ENCODE peak calls at places on chromosomes 3 and 15, in six cellular contexts. One of them, this sample, is unnamed.

GRCh38 chr3:112357888-112358287 is 24.9 kb downstream of the CD200 start:
- DNase-seq in NCI-H1048: no peak
- DNase-seq in SK-N-MC: no peak
- DNase-seq in stimulated activated CD4-positive, alpha-beta T cell treated with anti-CD3 and anti-CD28 coated beads, Interleukin-1b, Interleukin-23, amount 100 ng/mL, for 4 hours: no peak
- DNase-seq in iris pigment epithelial cell: no peak
- DNase-seq in NCI-H460: no peak
- DNase-seq in this sample: peak; percentile 36

GRCh38 chr3:159458010-159458409 is 530.6 kb upstream of the IL12A start:
- DNase-seq in NCI-H1048: no peak
- DNase-seq in SK-N-MC: no peak
- DNase-seq in stimulated activated CD4-positive, alpha-beta T cell treated with anti-CD3 and anti-CD28 coated beads, Interleukin-1b, Interleukin-23, amount 100 ng/mL, for 4 hours: no peak
- DNase-seq in iris pigment epithelial cell: peak; percentile 97
- DNase-seq in NCI-H460: no peak
- DNase-seq in this sample: peak; percentile 89

GRCh38 chr3:105906345-105906744 is 37.5 kb upstream of the CBLB start:
- DNase-seq in NCI-H1048: no peak
- DNase-seq in SK-N-MC: no peak
- DNase-seq in stimulated activated CD4-positive, alpha-beta T cell treated with anti-CD3 and anti-CD28 coated beads, Interleukin-1b, Interleukin-23, amount 100 ng/mL, for 4 hours: no peak
- DNase-seq in iris pigment epithelial cell: no peak
- DNase-seq in NCI-H460: no peak
- DNase-seq in this sample: no peak

GRCh38 chr15:63226966-63227401 is 37.6 kb downstream of the RAB8B start:
- DNase-seq in NCI-H1048: no peak
- DNase-seq in SK-N-MC: no peak
- DNase-seq in stimulated activated CD4-positive, alpha-beta T cell treated with anti-CD3 and anti-CD28 coated beads, Interleukin-1b, Interleukin-23, amount 100 ng/mL, for 4 hours: no peak
- DNase-seq in iris pigment epithelial cell: no peak
- DNase-seq in NCI-H460: no peak
- DNase-seq in this sample: no peak

GRCh38 chr15:50911001-50911400 is 2.5 kb downstream of the AP4E1 start:
- DNase-seq in NCI-H1048: no peak
- DNase-seq in SK-N-MC: no peak
- DNase-seq in stimulated activated CD4-positive, alpha-beta T cell treated with anti-CD3 and anti-CD28 coated beads, Interleukin-1b, Interleukin-23, amount 100 ng/mL, for 4 hours: no peak
- DNase-seq in iris pigment epithelial cell: peak; percentile 57
- DNase-seq in NCI-H460: no peak
- DNase-seq in this sample: peak; percentile 96

GRCh38 chr15:88066758-88067157 is 189.8 kb downstream of the NTRK3 start:
- DNase-seq in NCI-H1048: no peak
- DNase-seq in SK-N-MC: no peak
- DNase-seq in stimulated activated CD4-positive, alpha-beta T cell treated with anti-CD3 and anti-CD28 coated beads, Interleukin-1b, Interleukin-23, amount 100 ng/mL, for 4 hours: no peak
- DNase-seq in iris pigment epithelial cell: no peak
- DNase-seq in NCI-H460: no peak
- DNase-seq in this sample: no peak

GRCh38 chr15:24761704-24762302 is 86.2 kb downstream of the NPAP1 start:
- DNase-seq in NCI-H1048: no peak
- DNase-seq in SK-N-MC: no peak
- DNase-seq in stimulated activated CD4-positive, alpha-beta T cell treated with anti-CD3 and anti-CD28 coated beads, Interleukin-1b, Interleukin-23, amount 100 ng/mL, for 4 hours: no peak
- DNase-seq in iris pigment epithelial cell: peak; percentile 28
- DNase-seq in NCI-H460: no peak
- DNase-seq in this sample: peak; percentile 17

GRCh38 chr15:76359152-76359551 is 22.6 kb downstream of the ISL2 start:
- DNase-seq in NCI-H1048: no peak
- DNase-seq in SK-N-MC: no peak
- DNase-seq in stimulated activated CD4-positive, alpha-beta T cell treated with anti-CD3 and anti-CD28 coated beads, Interleukin-1b, Interleukin-23, amount 100 ng/mL, for 4 hours: no peak
- DNase-seq in iris pigment epithelial cell: no peak
- DNase-seq in NCI-H460: no peak
- DNase-seq in this sample: no peak

GRCh38 chr15:98842192-98842972 is 165.2 kb downstream of the PGPEP1L start:
- DNase-seq in NCI-H1048: no peak
- DNase-seq in SK-N-MC: no peak
- DNase-seq in stimulated activated CD4-positive, alpha-beta T cell treated with anti-CD3 and anti-CD28 coated beads, Interleukin-1b, Interleukin-23, amount 100 ng/mL, for 4 hours: no peak
- DNase-seq in iris pigment epithelial cell: no peak
- DNase-seq in NCI-H460: no peak
- DNase-seq in this sample: peak; percentile 40

GRCh38 chr3:196323723-196324122 is 5.7 kb upstream of the DYNLT2B start:
- DNase-seq in NCI-H1048: no peak
- DNase-seq in SK-N-MC: no peak
- DNase-seq in stimulated activated CD4-positive, alpha-beta T cell treated with anti-CD3 and anti-CD28 coated beads, Interleukin-1b, Interleukin-23, amount 100 ng/mL, for 4 hours: no peak
- DNase-seq in iris pigment epithelial cell: peak; percentile 26
- DNase-seq in NCI-H460: no peak
- DNase-seq in this sample: peak; percentile 37

GRCh38 chr3:58731673-58732072 is 65.1 kb upstream of the FAM3D start:
- DNase-seq in NCI-H1048: no peak
- DNase-seq in SK-N-MC: no peak
- DNase-seq in stimulated activated CD4-positive, alpha-beta T cell treated with anti-CD3 and anti-CD28 coated beads, Interleukin-1b, Interleukin-23, amount 100 ng/mL, for 4 hours: no peak
- DNase-seq in iris pigment epithelial cell: no peak
- DNase-seq in NCI-H460: no peak
- DNase-seq in this sample: no peak

GRCh38 chr3:107846282-107846852 is 244.5 kb downstream of the CD47 start:
- DNase-seq in NCI-H1048: no peak
- DNase-seq in SK-N-MC: no peak
- DNase-seq in stimulated activated CD4-positive, alpha-beta T cell treated with anti-CD3 and anti-CD28 coated beads, Interleukin-1b, Interleukin-23, amount 100 ng/mL, for 4 hours: no peak
- DNase-seq in iris pigment epithelial cell: peak; percentile 70
- DNase-seq in NCI-H460: peak; percentile 49
- DNase-seq in this sample: peak; percentile 73

GRCh38 chr15:67133738-67134576 is 68.6 kb downstream of the SMAD3 start:
- DNase-seq in NCI-H1048: no peak
- DNase-seq in SK-N-MC: no peak
- DNase-seq in stimulated activated CD4-positive, alpha-beta T cell treated with anti-CD3 and anti-CD28 coated beads, Interleukin-1b, Interleukin-23, amount 100 ng/mL, for 4 hours: peak; percentile 34
- DNase-seq in iris pigment epithelial cell: peak; percentile 88
- DNase-seq in NCI-H460: no peak
- DNase-seq in this sample: peak; percentile 64

GRCh38 chr3:172454180-172454579 is 5.9 kb upstream of the GHSR start:
- DNase-seq in NCI-H1048: no peak
- DNase-seq in SK-N-MC: no peak
- DNase-seq in stimulated activated CD4-positive, alpha-beta T cell treated with anti-CD3 and anti-CD28 coated beads, Interleukin-1b, Interleukin-23, amount 100 ng/mL, for 4 hours: no peak
- DNase-seq in iris pigment epithelial cell: no peak
- DNase-seq in NCI-H460: no peak
- DNase-seq in this sample: no peak

GRCh38 chr15:44137750-44138149 is 57.3 kb downstream of the FRMD5 start:
- DNase-seq in NCI-H1048: no peak
- DNase-seq in SK-N-MC: no peak
- DNase-seq in stimulated activated CD4-positive, alpha-beta T cell treated with anti-CD3 and anti-CD28 coated beads, Interleukin-1b, Interleukin-23, amount 100 ng/mL, for 4 hours: no peak
- DNase-seq in iris pigment epithelial cell: no peak
- DNase-seq in NCI-H460: no peak
- DNase-seq in this sample: peak; percentile 39

GRCh38 chr15:66189291-66189690 is 64.3 kb downstream of the MEGF11 start:
- DNase-seq in NCI-H1048: no peak
- DNase-seq in SK-N-MC: no peak
- DNase-seq in stimulated activated CD4-positive, alpha-beta T cell treated with anti-CD3 and anti-CD28 coated beads, Interleukin-1b, Interleukin-23, amount 100 ng/mL, for 4 hours: no peak
- DNase-seq in iris pigment epithelial cell: no peak
- DNase-seq in NCI-H460: no peak
- DNase-seq in this sample: no peak

GRCh38 chr3:123412811-123413588 is 35.9 kb downstream of the ADCY5 start:
- DNase-seq in NCI-H1048: no peak
- DNase-seq in SK-N-MC: no peak
- DNase-seq in stimulated activated CD4-positive, alpha-beta T cell treated with anti-CD3 and anti-CD28 coated beads, Interleukin-1b, Interleukin-23, amount 100 ng/mL, for 4 hours: no peak
- DNase-seq in iris pigment epithelial cell: no peak
- DNase-seq in NCI-H460: no peak
- DNase-seq in this sample: no peak

GRCh38 chr3:146881366-146881765 is 276.2 kb upstream of the PLSCR5 start:
- DNase-seq in NCI-H1048: no peak
- DNase-seq in SK-N-MC: no peak
- DNase-seq in stimulated activated CD4-positive, alpha-beta T cell treated with anti-CD3 and anti-CD28 coated beads, Interleukin-1b, Interleukin-23, amount 100 ng/mL, for 4 hours: no peak
- DNase-seq in iris pigment epithelial cell: no peak
- DNase-seq in NCI-H460: no peak
- DNase-seq in this sample: no peak

GRCh38 chr15:67042490-67043181 is 22.8 kb upstream of the SMAD3 start:
- DNase-seq in NCI-H1048: no peak
- DNase-seq in SK-N-MC: no peak
- DNase-seq in stimulated activated CD4-positive, alpha-beta T cell treated with anti-CD3 and anti-CD28 coated beads, Interleukin-1b, Interleukin-23, amount 100 ng/mL, for 4 hours: no peak
- DNase-seq in iris pigment epithelial cell: peak; percentile 39
- DNase-seq in NCI-H460: no peak
- DNase-seq in this sample: peak; percentile 30

GRCh38 chr15:39919396-39919739 is 698 bp downstream of the GPR176 start:
- DNase-seq in NCI-H1048: no peak
- DNase-seq in SK-N-MC: no peak
- DNase-seq in stimulated activated CD4-positive, alpha-beta T cell treated with anti-CD3 and anti-CD28 coated beads, Interleukin-1b, Interleukin-23, amount 100 ng/mL, for 4 hours: no peak
- DNase-seq in iris pigment epithelial cell: no peak
- DNase-seq in NCI-H460: no peak
- DNase-seq in this sample: no peak

GRCh38 chr3:38210141-38210757 is 44.9 kb downstream of the OXSR1 start:
- DNase-seq in NCI-H1048: no peak
- DNase-seq in SK-N-MC: no peak
- DNase-seq in stimulated activated CD4-positive, alpha-beta T cell treated with anti-CD3 and anti-CD28 coated beads, Interleukin-1b, Interleukin-23, amount 100 ng/mL, for 4 hours: no peak
- DNase-seq in iris pigment epithelial cell: no peak
- DNase-seq in NCI-H460: no peak
- DNase-seq in this sample: no peak

GRCh38 chr3:4740397-4741105 is 238.7 kb upstream of the BHLHE40 start:
- DNase-seq in NCI-H1048: no peak
- DNase-seq in SK-N-MC: no peak
- DNase-seq in stimulated activated CD4-positive, alpha-beta T cell treated with anti-CD3 and anti-CD28 coated beads, Interleukin-1b, Interleukin-23, amount 100 ng/mL, for 4 hours: no peak
- DNase-seq in iris pigment epithelial cell: no peak
- DNase-seq in NCI-H460: no peak
- DNase-seq in this sample: peak; percentile 39

GRCh38 chr3:179036226-179036625 is 35.4 kb downstream of the ZMAT3 start:
- DNase-seq in NCI-H1048: no peak
- DNase-seq in SK-N-MC: no peak
- DNase-seq in stimulated activated CD4-positive, alpha-beta T cell treated with anti-CD3 and anti-CD28 coated beads, Interleukin-1b, Interleukin-23, amount 100 ng/mL, for 4 hours: no peak
- DNase-seq in iris pigment epithelial cell: peak; percentile 60
- DNase-seq in NCI-H460: no peak
- DNase-seq in this sample: peak; percentile 22

GRCh38 chr3:168285506-168285905 is 189.8 kb upstream of the GOLIM4 start:
- DNase-seq in NCI-H1048: no peak
- DNase-seq in SK-N-MC: no peak
- DNase-seq in stimulated activated CD4-positive, alpha-beta T cell treated with anti-CD3 and anti-CD28 coated beads, Interleukin-1b, Interleukin-23, amount 100 ng/mL, for 4 hours: no peak
- DNase-seq in iris pigment epithelial cell: no peak
- DNase-seq in NCI-H460: no peak
- DNase-seq in this sample: no peak

GRCh38 chr3:62818347-62818746 is 56.9 kb downstream of the CADPS start:
- DNase-seq in NCI-H1048: no peak
- DNase-seq in SK-N-MC: no peak
- DNase-seq in stimulated activated CD4-positive, alpha-beta T cell treated with anti-CD3 and anti-CD28 coated beads, Interleukin-1b, Interleukin-23, amount 100 ng/mL, for 4 hours: no peak
- DNase-seq in iris pigment epithelial cell: no peak
- DNase-seq in NCI-H460: no peak
- DNase-seq in this sample: no peak

GRCh38 chr3:125168711-125169410 is 43.7 kb downstream of the SLC12A8 start:
- DNase-seq in NCI-H1048: no peak
- DNase-seq in SK-N-MC: no peak
- DNase-seq in stimulated activated CD4-positive, alpha-beta T cell treated with anti-CD3 and anti-CD28 coated beads, Interleukin-1b, Interleukin-23, amount 100 ng/mL, for 4 hours: no peak
- DNase-seq in iris pigment epithelial cell: no peak
- DNase-seq in NCI-H460: no peak
- DNase-seq in this sample: no peak

GRCh38 chr3:30631237-30631961 is 25.0 kb downstream of the TGFBR2 start:
- DNase-seq in NCI-H1048: no peak
- DNase-seq in SK-N-MC: no peak
- DNase-seq in stimulated activated CD4-positive, alpha-beta T cell treated with anti-CD3 and anti-CD28 coated beads, Interleukin-1b, Interleukin-23, amount 100 ng/mL, for 4 hours: no peak
- DNase-seq in iris pigment epithelial cell: peak; percentile 93
- DNase-seq in NCI-H460: peak; percentile 34
- DNase-seq in this sample: no peak

GRCh38 chr3:78050276-78051080 is 1010.6 kb downstream of the ROBO2 start:
- DNase-seq in NCI-H1048: no peak
- DNase-seq in SK-N-MC: no peak
- DNase-seq in stimulated activated CD4-positive, alpha-beta T cell treated with anti-CD3 and anti-CD28 coated beads, Interleukin-1b, Interleukin-23, amount 100 ng/mL, for 4 hours: no peak
- DNase-seq in iris pigment epithelial cell: peak; percentile 63
- DNase-seq in NCI-H460: no peak
- DNase-seq in this sample: no peak

GRCh38 chr15:70046716-70047369 is 50.9 kb downstream of the TLE3 start:
- DNase-seq in NCI-H1048: no peak
- DNase-seq in SK-N-MC: no peak
- DNase-seq in stimulated activated CD4-positive, alpha-beta T cell treated with anti-CD3 and anti-CD28 coated beads, Interleukin-1b, Interleukin-23, amount 100 ng/mL, for 4 hours: no peak
- DNase-seq in iris pigment epithelial cell: no peak
- DNase-seq in NCI-H460: no peak
- DNase-seq in this sample: peak; percentile 12

GRCh38 chr3:153055217-153055616 is 106.8 kb upstream of the RAP2B start:
- DNase-seq in NCI-H1048: no peak
- DNase-seq in SK-N-MC: no peak
- DNase-seq in stimulated activated CD4-positive, alpha-beta T cell treated with anti-CD3 and anti-CD28 coated beads, Interleukin-1b, Interleukin-23, amount 100 ng/mL, for 4 hours: no peak
- DNase-seq in iris pigment epithelial cell: no peak
- DNase-seq in NCI-H460: no peak
- DNase-seq in this sample: no peak

GRCh38 chr15:76678766-76679165 is 226.4 kb downstream of the SCAPER start:
- DNase-seq in NCI-H1048: no peak
- DNase-seq in SK-N-MC: no peak
- DNase-seq in stimulated activated CD4-positive, alpha-beta T cell treated with anti-CD3 and anti-CD28 coated beads, Interleukin-1b, Interleukin-23, amount 100 ng/mL, for 4 hours: no peak
- DNase-seq in iris pigment epithelial cell: peak; percentile 49
- DNase-seq in NCI-H460: no peak
- DNase-seq in this sample: peak; percentile 49

GRCh38 chr3:28575100-28575747 is 226.6 kb upstream of the AZI2 start:
- DNase-seq in NCI-H1048: no peak
- DNase-seq in SK-N-MC: no peak
- DNase-seq in stimulated activated CD4-positive, alpha-beta T cell treated with anti-CD3 and anti-CD28 coated beads, Interleukin-1b, Interleukin-23, amount 100 ng/mL, for 4 hours: no peak
- DNase-seq in iris pigment epithelial cell: no peak
- DNase-seq in NCI-H460: no peak
- DNase-seq in this sample: no peak

GRCh38 chr3:112531358-112531781 is 30.4 kb downstream of the ATG3 start:
- DNase-seq in NCI-H1048: no peak
- DNase-seq in SK-N-MC: peak; percentile 14
- DNase-seq in stimulated activated CD4-positive, alpha-beta T cell treated with anti-CD3 and anti-CD28 coated beads, Interleukin-1b, Interleukin-23, amount 100 ng/mL, for 4 hours: no peak
- DNase-seq in iris pigment epithelial cell: peak; percentile 52
- DNase-seq in NCI-H460: peak; percentile 11
- DNase-seq in this sample: peak; percentile 73

GRCh38 chr3:171962137-171962720 is 77.1 kb upstream of the FNDC3B start:
- DNase-seq in NCI-H1048: no peak
- DNase-seq in SK-N-MC: no peak
- DNase-seq in stimulated activated CD4-positive, alpha-beta T cell treated with anti-CD3 and anti-CD28 coated beads, Interleukin-1b, Interleukin-23, amount 100 ng/mL, for 4 hours: no peak
- DNase-seq in iris pigment epithelial cell: no peak
- DNase-seq in NCI-H460: no peak
- DNase-seq in this sample: no peak

GRCh38 chr3:76063019-76063418 is 277.7 kb upstream of the ZNF717 start:
- DNase-seq in NCI-H1048: no peak
- DNase-seq in SK-N-MC: no peak
- DNase-seq in stimulated activated CD4-positive, alpha-beta T cell treated with anti-CD3 and anti-CD28 coated beads, Interleukin-1b, Interleukin-23, amount 100 ng/mL, for 4 hours: no peak
- DNase-seq in iris pigment epithelial cell: peak; percentile 92
- DNase-seq in NCI-H460: no peak
- DNase-seq in this sample: peak; percentile 10

GRCh38 chr15:57777034-57777433 is 70.5 kb downstream of the POLR2M start:
- DNase-seq in NCI-H1048: no peak
- DNase-seq in SK-N-MC: no peak
- DNase-seq in stimulated activated CD4-positive, alpha-beta T cell treated with anti-CD3 and anti-CD28 coated beads, Interleukin-1b, Interleukin-23, amount 100 ng/mL, for 4 hours: no peak
- DNase-seq in iris pigment epithelial cell: no peak
- DNase-seq in NCI-H460: no peak
- DNase-seq in this sample: no peak